ENCODE peak calls at places on chromosome 9, in eight cellular contexts. L is AG08395, M is non-pigmented ciliary epithelial cell, J is left lung, X is NCI-H345, S is SJSA1, K is NCI-H1092, I is activated T-cell treated with anti-CD3 and anti-CD28 coated beads for 24 hours. O is an unnamed sample.

GRCh38 chr9:69131682-69132081 is 42.4 kb upstream of the TJP2 start:
- DNase-seq in J (no peak), S (no peak), I (no peak), L (peak), K (no peak), X (no peak), M (peak), O (no peak)

GRCh38 chr9:70971698-70972097 is 149.7 kb downstream of the TRPM3 start:
- DNase-seq in X (no peak), K (no peak), S (no peak), I (no peak), M (no peak), L (no peak), J (no peak), O (no peak)

GRCh38 chr9:80041821-80042220 is 470.1 kb downstream of the TLE4 start:
- DNase-seq in I (no peak), K (no peak), J (no peak), S (no peak), M (no peak), X (no peak), L (no peak), O (no peak)

GRCh38 chr9:91426123-91426745 is 2.6 kb upstream of the NFIL3 start:
- DNase-seq in S (peak), K (no peak), I (no peak), M (no peak), J (no peak), X (peak), L (no peak), O (peak)

GRCh38 chr9:3863114-3863528 is 337.3 kb upstream of the RFX3 start:
- DNase-seq in S (peak), M (peak), X (no peak), J (no peak), I (no peak), L (peak), K (no peak), O (no peak)

GRCh38 chr9:129954868-129955550 is 88.0 kb downstream of the FNBP1 start:
- DNase-seq in L (no peak), J (no peak), I (no peak), X (no peak), K (no peak), M (no peak), S (no peak), O (peak)

GRCh38 chr9:98225015-98225442 is 30.4 kb downstream of the TBC1D2 start:
- DNase-seq in J (no peak), L (no peak), I (no peak), X (no peak), S (no peak), K (no peak), M (no peak), O (no peak)

GRCh38 chr9:130810609-130811136 is 24.4 kb upstream of the ABL1 start:
- DNase-seq in J (no peak), S (no peak), X (no peak), K (no peak), L (no peak), M (no peak), I (no peak), O (no peak)